ENCODE peak calls at places on chromosomes 4 and X, in five cellular contexts. H is GM10248; W is lower leg skin; K is psoas muscle; T is CD8-positive, alpha-beta T cell. O is an unnamed sample.

GRCh38 chrX:85108165-85108564 is 104.5 kb downstream of the APOOL start:
- DNase-seq in W (no peak), T (no peak), K (no peak), H (no peak), O (no peak)

GRCh38 chr4:22389240-22389871 is 126.5 kb downstream of the ADGRA3 start:
- DNase-seq in H (peak), W (no peak), K (peak), T (peak), O (peak)

GRCh38 chr4:112916868-112917267 is 132.6 kb upstream of the ANK2 start:
- DNase-seq in K (no peak), H (no peak), T (no peak), W (no peak), O (no peak)

GRCh38 chrX:153634832-153635231 is 12.2 kb upstream of the DUSP9 start:
- DNase-seq in K (peak), W (no peak), H (no peak), T (no peak), O (no peak)

GRCh38 chr4:24855741-24856140 is 57.1 kb downstream of the CCDC149 start:
- DNase-seq in K (no peak), H (no peak), W (no peak), T (no peak), O (no peak)

GRCh38 chr4:183806341-183806740 is 98.8 kb upstream of the STOX2 start:
- DNase-seq in K (no peak), T (no peak), H (no peak), W (no peak), O (no peak)

GRCh38 chrX:115459883-115460564 is 101.0 kb upstream of the PLS3 start:
- DNase-seq in H (no peak), T (no peak), K (no peak), W (no peak), O (no peak)

GRCh38 chrX:22634751-22635150 is 362.0 kb downstream of the CBLL2 start:
- DNase-seq in W (no peak), T (no peak), H (no peak), K (no peak), O (no peak)

GRCh38 chrX:139826065-139827044 is 106.5 kb downstream of the ATP11C start:
- DNase-seq in T (no peak), W (no peak), K (no peak), H (no peak), O (no peak)

GRCh38 chr4:141390527-141391046 is 169.9 kb downstream of the ZNF330 start:
- DNase-seq in T (no peak), K (no peak), H (no peak), W (no peak), O (no peak)

GRCh38 chr4:114286275-114286674 is 306.8 kb upstream of the ARSJ start:
- DNase-seq in W (no peak), T (no peak), H (no peak), K (no peak), O (no peak)

GRCh38 chr4:71290074-71290473 is 48.7 kb upstream of the SLC4A4 start:
- DNase-seq in H (no peak), K (no peak), T (no peak), W (no peak), O (no peak)

GRCh38 chrX:115535844-115536243 is 25.1 kb upstream of the PLS3 start:
- DNase-seq in H (no peak), T (no peak), K (no peak), W (no peak), O (no peak)

GRCh38 chr4:82578935-82579334 is 17.1 kb upstream of the TMEM150C start:
- DNase-seq in K (no peak), T (no peak), H (no peak), W (no peak), O (no peak)
- TF ChIP-seq CTCF in K (no peak), T (no peak), H (no peak), W (no peak), O (no peak)

GRCh38 chr4:174999407-174999806 is 81.2 kb downstream of the ADAM29 start:
- DNase-seq in T (no peak), H (no peak), K (no peak), W (no peak), O (no peak)
- TF ChIP-seq CTCF in T (no peak), H (no peak), K (no peak), W (no peak), O (no peak)

GRCh38 chrX:2707334-2707760 is 16.3 kb downstream of the CD99 start:
- DNase-seq in T (peak), K (peak), W (peak), H (peak), O (no peak)

GRCh38 chrX:2710496-2710895 is 19.4 kb downstream of the CD99 start:
- DNase-seq in H (no peak), W (no peak), T (no peak), K (no peak), O (no peak)

GRCh38 chrX:2708601-2709200 is 17.6 kb downstream of the CD99 start:
- DNase-seq in T (no peak), H (no peak), K (no peak), W (no peak), O (no peak)

GRCh38 chrX:2710041-2710471 is 19.0 kb downstream of the CD99 start:
- DNase-seq in W (no peak), K (no peak), T (peak), H (no peak), O (no peak)

DNA sequence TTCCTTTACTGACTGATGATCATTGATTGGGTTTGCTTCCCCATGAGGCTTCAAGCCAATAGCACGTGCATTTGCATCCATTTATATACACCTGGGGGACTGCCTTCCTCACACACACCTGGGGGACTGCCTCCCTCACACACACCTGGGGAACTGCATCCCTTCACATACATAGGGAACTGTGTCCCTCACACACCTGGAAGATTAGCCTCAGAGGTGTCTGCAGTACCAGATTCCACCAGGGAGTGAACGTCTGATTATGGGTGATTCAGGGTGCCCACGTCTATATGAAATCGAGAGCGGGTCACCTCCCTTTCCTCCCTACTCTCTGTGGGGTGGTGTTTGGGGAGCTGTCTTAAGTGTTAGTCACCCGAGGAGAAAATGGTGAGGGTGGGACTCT is 16.9 kb downstream of the CD99 start:
- DNase-seq in H (no peak), T (no peak), K (no peak), W (no peak), O (no peak)
- TF ChIP-seq CTCF in H (no peak), T (no peak), K (no peak), W (no peak), O (no peak)

DNA sequence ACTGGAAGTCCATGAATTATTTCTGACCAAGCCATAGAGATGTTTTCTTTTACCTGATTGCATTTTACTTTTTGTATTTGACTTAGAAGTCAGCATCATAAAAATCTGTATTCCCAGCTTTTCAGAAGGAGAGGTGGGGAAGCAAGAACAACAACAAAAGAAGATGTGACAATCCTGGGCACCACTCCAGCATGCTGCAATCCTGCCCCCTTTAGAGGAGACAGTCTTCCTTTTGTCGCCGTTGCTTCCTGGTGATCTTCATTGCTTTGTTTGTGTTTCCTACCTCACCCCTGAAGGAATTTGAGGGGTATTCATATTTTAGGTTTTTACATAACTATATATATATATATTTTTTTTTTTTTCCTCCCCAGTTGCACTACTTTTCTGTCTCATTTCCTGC is 3.8 kb downstream of the QRFPR start:
- DNase-seq in H (no peak), T (no peak), K (no peak), W (no peak), O (no peak)
- TF ChIP-seq CTCF in H (no peak), T (no peak), K (no peak), W (no peak), O (no peak)

DNA sequence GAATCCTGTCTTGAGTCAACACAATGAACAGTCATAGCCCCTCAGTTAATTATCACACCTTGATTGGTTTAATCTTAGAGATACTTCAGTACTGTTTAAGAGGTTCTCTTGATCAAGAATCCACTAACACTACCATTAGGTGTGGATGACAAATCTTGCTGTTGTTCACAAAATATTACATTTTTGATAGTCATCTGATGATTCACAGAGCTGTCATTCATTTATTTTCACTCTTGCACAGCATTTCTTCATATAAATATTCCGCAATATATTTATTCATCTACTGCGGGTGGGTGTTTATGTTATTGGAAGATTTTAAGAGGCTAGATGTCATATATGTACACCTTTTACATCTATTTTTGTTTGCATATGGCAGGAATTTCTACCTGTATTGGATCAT is 1138.1 kb upstream of the PRKX start:
- DNase-seq in T (no peak), K (no peak), W (no peak), H (no peak), O (no peak)
- TF ChIP-seq CTCF in T (no peak), K (no peak), W (no peak), H (no peak), O (no peak)

DNA sequence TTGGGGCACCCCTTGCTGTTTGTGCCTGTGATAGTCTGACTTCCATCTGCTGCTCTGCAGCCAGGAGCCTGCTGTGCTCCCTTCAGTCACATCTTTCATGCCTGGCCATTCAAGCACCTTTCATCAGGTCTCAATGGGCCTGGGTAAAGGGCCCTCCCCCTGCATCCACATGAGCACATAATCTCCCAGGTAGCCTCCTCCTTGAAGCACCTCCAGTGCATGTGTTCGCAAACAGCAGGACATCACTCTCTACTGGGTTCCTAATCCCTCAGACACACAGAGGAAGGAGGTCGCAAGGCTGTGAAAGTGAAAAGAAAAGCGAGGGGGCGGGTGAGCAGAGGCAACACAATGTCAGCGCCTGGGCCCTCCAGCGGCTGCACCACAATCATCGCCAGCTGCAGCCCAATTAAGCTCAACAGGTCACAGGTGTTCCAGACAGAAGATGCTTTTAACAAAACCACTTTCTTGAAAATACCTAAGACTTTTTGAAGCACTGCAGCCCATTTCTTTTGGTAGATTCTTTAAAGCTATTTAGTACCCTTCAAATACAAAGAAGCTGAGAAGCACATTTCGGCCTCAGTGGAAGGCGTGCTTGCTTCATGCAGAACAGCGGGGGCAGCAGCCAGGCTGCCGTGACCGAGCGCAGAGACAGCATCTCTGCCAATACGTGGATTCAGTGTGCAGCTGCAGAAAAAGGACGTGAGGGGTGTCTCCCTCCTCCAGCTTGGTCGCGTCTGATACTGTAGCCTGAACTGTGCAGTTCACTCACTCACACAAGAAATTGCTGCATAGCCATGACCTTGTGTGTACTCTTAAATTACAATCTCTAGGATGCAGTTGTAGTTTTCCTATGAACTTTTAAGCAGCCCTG is 92.2 kb upstream of the SPRY1 start:
- DNase-seq in H (no peak), T (peak), W (no peak), K (peak), O (no peak)
- TF ChIP-seq CTCF in H (no peak), T (no peak), W (no peak), K (no peak), O (no peak)

GRCh38 chr4:163251204-163251603 is 81.2 kb downstream of the NPY1R start:
- DNase-seq in H (no peak), T (no peak), W (no peak), K (no peak), O (no peak)
- TF ChIP-seq CTCF in H (peak), T (no peak), W (no peak), K (no peak), O (no peak)

GRCh38 chrX:18895157-18895952 is 88.6 kb downstream of the PHKA2 start:
- DNase-seq in W (no peak), T (no peak), H (no peak), K (peak), O (no peak)
- TF ChIP-seq CTCF in W (no peak), T (no peak), H (no peak), K (peak), O (no peak)

GRCh38 chr4:185648631-185649030 is 113.3 kb upstream of the PDLIM3 start:
- DNase-seq in T (no peak), K (no peak), W (no peak), H (no peak), O (no peak)

GRCh38 chr4:185651851-185652250 is 116.5 kb upstream of the PDLIM3 start:
- DNase-seq in H (no peak), W (no peak), T (no peak), K (no peak), O (no peak)

GRCh38 chr4:185654311-185654710 is 119.0 kb upstream of the PDLIM3 start:
- DNase-seq in T (no peak), H (no peak), W (no peak), K (no peak), O (no peak)

GRCh38 chr4:185654965-185655554 is 119.8 kb upstream of the PDLIM3 start:
- DNase-seq in H (no peak), W (no peak), K (no peak), T (no peak), O (no peak)

GRCh38 chr4:185651137-185651677 is 115.9 kb upstream of the PDLIM3 start:
- DNase-seq in K (no peak), H (no peak), T (no peak), W (no peak), O (no peak)
- TF ChIP-seq CTCF in K (no peak), H (no peak), T (no peak), W (no peak), O (no peak)

O was measured in mesothelial cell of epicardium.